ENCODE peak calls at places on chromosomes 7 and 10, in nine cellular contexts. B, P, A, M, K, Z, W, F and L are unnamed samples.

GRCh38 chr7:36048141-36048901 is 104.7 kb upstream of the EEPD1 start:
- DNase-seq in P (no peak), M (no peak), Z (no peak), W (peak; percentile 28), A (no peak), F (no peak), B (no peak), K (peak; percentile 60), L (no peak)

GRCh38 chr10:121525276-121526039 is 72.8 kb downstream of the FGFR2 start:
- DNase-seq in Z (no peak), F (no peak), A (no peak), M (no peak), P (no peak), B (no peak), W (no peak), K (no peak), L (no peak)

GRCh38 chr7:83267141-83267631 is 104.5 kb upstream of the PCLO start:
- DNase-seq in M (no peak), Z (peak; percentile 84), W (no peak), A (no peak), F (no peak), P (no peak), B (no peak), K (peak; percentile 35), L (no peak)

GRCh38 chr7:28654111-28654510 is 241.8 kb downstream of the CREB5 start:
- DNase-seq in Z (no peak), W (no peak), A (no peak), B (no peak), K (no peak), P (no peak), M (no peak), F (no peak), L (no peak)

GRCh38 chr10:26857991-26858706 is 2.6 kb downstream of the ABI1 start:
- DNase-seq in W (no peak), K (no peak), M (no peak), A (no peak), P (no peak), F (no peak), B (peak; percentile 38), Z (no peak), L (no peak)

GRCh38 chr7:92827464-92827863 is 8.9 kb downstream of the CDK6 start:
- DNase-seq in K (no peak), A (no peak), M (no peak), F (no peak), Z (no peak), W (no peak), B (peak; percentile 27), P (no peak), L (no peak)

GRCh38 chr7:29424984-29425309 is 138.7 kb upstream of the PRR15 start:
- DNase-seq in W (no peak), Z (no peak), A (no peak), P (no peak), M (no peak), K (no peak), F (no peak), B (no peak), L (no peak)

GRCh38 chr7:5429857-5430611 is 6.4 kb upstream of the TNRC18 start:
- DNase-seq in W (peak; percentile 61), K (no peak), Z (peak; percentile 47), M (no peak), B (peak; percentile 41), F (peak; percentile 28), A (no peak), P (no peak), L (peak; percentile 40)

GRCh38 chr7:140562921-140563600 is 77.6 kb downstream of the DENND2A start:
- DNase-seq in W (no peak), K (no peak), P (no peak), B (peak; percentile 44), F (no peak), Z (no peak), A (no peak), M (no peak), L (no peak)

GRCh38 chr7:158976468-158976848 is 120.1 kb downstream of the DYNC2I1 start:
- DNase-seq in Z (no peak), P (no peak), F (no peak), K (no peak), A (no peak), M (no peak), W (no peak), B (peak; percentile 47), L (no peak)

GRCh38 chr7:79709574-79710409 is 256.3 kb upstream of the MAGI2 start:
- DNase-seq in Z (peak; percentile 75), K (peak; percentile 40), P (no peak), B (no peak), F (no peak), M (no peak), W (no peak), A (no peak), L (no peak)

GRCh38 chr7:138945806-138946205 is 35.4 kb downstream of the KIAA1549 start:
- DNase-seq in M (no peak), B (no peak), P (no peak), K (no peak), W (no peak), Z (no peak), A (no peak), F (no peak), L (no peak)

GRCh38 chr10:114100848-114101741 is 57.4 kb downstream of the ADRB1 start:
- DNase-seq in M (no peak), Z (peak; percentile 8), A (no peak), W (peak; percentile 26), F (peak; percentile 28), P (no peak), B (peak; percentile 58), K (peak; percentile 40), L (peak; percentile 80)

GRCh38 chr7:77529279-77529678 is 7.8 kb upstream of the PTPN12 start:
- DNase-seq in Z (no peak), P (no peak), B (no peak), A (no peak), K (no peak), W (no peak), F (no peak), M (no peak), L (no peak)

GRCh38 chr7:126778101-126778500 is 474.6 kb downstream of the GRM8 start:
- DNase-seq in F (no peak), P (no peak), W (no peak), K (no peak), B (no peak), A (no peak), Z (peak; percentile 99), M (no peak), L (no peak)

GRCh38 chr7:41010418-41010817 is 692.5 kb downstream of the INHBA start:
- DNase-seq in Z (no peak), M (no peak), W (no peak), B (no peak), P (no peak), A (no peak), K (no peak), F (no peak), L (no peak)

GRCh38 chr10:109894516-109894915 is 28.8 kb downstream of the XPNPEP1 start:
- DNase-seq in M (no peak), K (peak; percentile 83), W (peak; percentile 81), F (no peak), Z (peak; percentile 22), A (no peak), B (peak; percentile 78), P (no peak), L (peak; percentile 85)

GRCh38 chr10:1536341-1536740 is 201.0 kb downstream of the ADARB2 start:
- DNase-seq in A (no peak), K (no peak), F (no peak), Z (no peak), P (no peak), B (no peak), M (no peak), W (no peak), L (no peak)

GRCh38 chr7:117741962-117742361 is 131.3 kb downstream of the CTTNBP2 start:
- DNase-seq in F (no peak), P (no peak), Z (no peak), W (no peak), A (no peak), B (no peak), M (no peak), K (no peak), L (no peak)

GRCh38 chr10:87803328-87803727 is 14.7 kb downstream of the ATAD1 start:
- DNase-seq in Z (no peak), W (no peak), P (no peak), F (no peak), M (no peak), B (no peak), K (no peak), A (no peak), L (no peak)

GRCh38 chr7:6443372-6443941 is 4.3 kb downstream of the DAGLB start:
- DNase-seq in A (no peak), Z (no peak), P (no peak), M (no peak), B (no peak), W (no peak), K (peak; percentile 88), F (no peak), L (no peak)

GRCh38 chr10:124701881-124702656 is 42.1 kb downstream of the FAM53B start:
- DNase-seq in P (no peak), K (peak; percentile 50), W (peak; percentile 83), M (no peak), F (peak; percentile 70), A (no peak), Z (no peak), B (peak; percentile 57), L (peak; percentile 87)

GRCh38 chr7:98283127-98283886 is 1.8 kb downstream of the BRI3 start:
- DNase-seq in Z (no peak), P (no peak), B (peak; percentile 21), W (peak; percentile 19), F (no peak), A (no peak), K (peak; percentile 31), M (no peak), L (peak; percentile 74)

GRCh38 chr10:1894912-1895311 is 157.6 kb upstream of the ADARB2 start:
- DNase-seq in F (no peak), M (no peak), P (no peak), B (no peak), A (no peak), Z (no peak), K (no peak), W (no peak), L (no peak)

GRCh38 chr10:25797888-25798429 is 136.1 kb upstream of the MYO3A start:
- DNase-seq in K (no peak), F (no peak), M (no peak), P (no peak), A (no peak), W (no peak), Z (no peak), B (no peak), L (no peak)

GRCh38 chr10:26214538-26215461 is 1.8 kb upstream of the GAD2 start:
- DNase-seq in K (no peak), W (no peak), A (no peak), F (no peak), B (no peak), M (no peak), Z (peak; percentile 68), P (no peak), L (no peak)

GRCh38 chr7:137923380-137923779 is 76.6 kb upstream of the DGKI start:
- DNase-seq in M (no peak), A (no peak), Z (no peak), W (no peak), F (no peak), B (no peak), K (peak; percentile 67), P (no peak), L (no peak)

GRCh38 chr7:45092100-45092930 is 3.5 kb upstream of the NACAD start:
- DNase-seq in Z (no peak), F (no peak), K (no peak), P (no peak), B (no peak), W (no peak), M (no peak), A (no peak), L (no peak)

GRCh38 chr7:103867874-103868273 is 121.6 kb downstream of the RELN start:
- DNase-seq in Z (no peak), M (no peak), A (no peak), W (no peak), B (no peak), F (no peak), K (no peak), P (no peak), L (no peak)

GRCh38 chr10:99926925-99927718 is 82.6 kb downstream of the DNMBP start:
- DNase-seq in K (peak; percentile 67), F (no peak), Z (no peak), W (peak; percentile 63), B (peak; percentile 61), A (no peak), P (no peak), M (no peak), L (peak; percentile 34)

GRCh38 chr10:125231116-125231812 is 70.9 kb upstream of the CTBP2 start:
- DNase-seq in M (no peak), P (no peak), Z (no peak), W (peak; percentile 17), K (peak; percentile 93), A (no peak), B (peak; percentile 9), F (no peak), L (no peak)